ENCODE peak calls at places on chromosomes 11 and 22, in ten cellular contexts. Z is stomach, S is Peyer's patch, D is suprapubic skin, I is HCT116, K is sigmoid colon, T is A549, C is prostate gland, B is right lobe of liver, O is spleen. H is an unnamed sample.

GRCh38 chr11:59802639-59803176 is 7.9 kb downstream of the MRPL16 start:
- DNase-seq in D (no peak), B (no peak), O (no peak), T (no peak), S (peak), C (peak), K (no peak), I (peak), Z (no peak), H (no peak)

GRCh38 chr11:110160016-110160415 is 66.8 kb downstream of the ZC3H12C start:
- DNase-seq in S (no peak), K (no peak), Z (no peak), T (no peak), B (no peak), I (no peak), C (no peak), D (no peak), O (no peak), H (no peak)

GRCh38 chr11:10382518-10382917 is 72.5 kb upstream of the AMPD3 start:
- DNase-seq in B (no peak), I (peak), K (no peak), D (no peak), S (no peak), O (no peak), T (no peak), C (no peak), Z (no peak), H (no peak)

GRCh38 chr22:43624144-43624998 is 187.7 kb downstream of the EFCAB6 start:
- DNase-seq in B (no peak), S (no peak), Z (no peak), K (no peak), D (no peak), T (peak), I (no peak), O (no peak), C (no peak), H (no peak)

GRCh38 chr11:123616505-123617198 is 37.8 kb downstream of the SCN3B start:
- DNase-seq in Z (no peak), S (no peak), B (no peak), I (no peak), K (peak), C (peak), O (no peak), D (no peak), T (no peak), H (peak)

GRCh38 chr11:109547356-109548027 is 125.5 kb downstream of the C11orf87 start:
- DNase-seq in D (no peak), T (no peak), O (no peak), C (no peak), K (no peak), I (no peak), B (no peak), Z (no peak), S (no peak), H (no peak)

GRCh38 chr22:39179841-39180335 is 27.4 kb upstream of the CBX7 start:
- DNase-seq in O (peak), Z (no peak), C (no peak), K (no peak), D (no peak), I (no peak), S (no peak), B (peak), T (no peak), H (no peak)

GRCh38 chr11:70075836-70076235 is 2.3 kb upstream of the ANO1 start:
- DNase-seq in K (peak), C (no peak), D (no peak), Z (no peak), T (no peak), B (peak), I (no peak), O (peak), S (peak), H (no peak)

GRCh38 chr22:22710719-22711531 is 66.5 kb downstream of the GGTLC2 start:
- DNase-seq in D (no peak), T (peak), O (peak), B (peak), K (no peak), Z (peak), S (peak), C (peak), I (no peak), H (peak)

GRCh38 chr11:105821366-105821765 is 200.7 kb downstream of the MSANTD4 start:
- DNase-seq in T (no peak), S (no peak), O (no peak), K (no peak), D (no peak), B (no peak), C (no peak), I (no peak), Z (no peak), H (no peak)

GRCh38 chr11:32006799-32007388 is 84.0 kb upstream of the RCN1 start:
- DNase-seq in O (no peak), K (no peak), I (peak), S (no peak), D (no peak), B (no peak), C (no peak), T (peak), Z (no peak), H (no peak)

GRCh38 chr11:120715239-120715638 is 203.7 kb downstream of the GRIK4 start:
- DNase-seq in D (no peak), K (no peak), O (no peak), T (peak), C (no peak), S (no peak), B (no peak), I (no peak), Z (no peak), H (no peak)

GRCh38 chr11:47659273-47659672 is 16.9 kb upstream of the MTCH2 start:
- DNase-seq in O (no peak), Z (no peak), S (no peak), K (no peak), I (no peak), D (no peak), B (no peak), C (no peak), T (no peak), H (no peak)

GRCh38 chr11:123100378-123101085 is 38.6 kb upstream of the HSPA8 start:
- DNase-seq in O (no peak), C (no peak), S (no peak), K (peak), I (no peak), B (peak), D (no peak), Z (no peak), T (no peak), H (no peak)

GRCh38 chr11:68052137-68052873 is 13.5 kb downstream of the TCIRG1 start:
- DNase-seq in D (no peak), T (no peak), B (no peak), Z (no peak), S (no peak), I (no peak), K (no peak), C (no peak), O (no peak), H (no peak)

GRCh38 chr11:16194566-16194965 is 161.8 kb downstream of the SOX6 start:
- DNase-seq in D (no peak), I (no peak), C (no peak), T (no peak), S (no peak), Z (no peak), B (no peak), O (no peak), K (no peak), H (peak)

GRCh38 chr11:110349109-110349996 is 52.9 kb upstream of the RDX start:
- DNase-seq in K (no peak), T (no peak), Z (no peak), I (no peak), C (no peak), S (no peak), D (no peak), O (no peak), B (no peak), H (no peak)

GRCh38 chr11:125165111-125165663 is 636 bp downstream of the PKNOX2 start:
- DNase-seq in K (peak), B (no peak), S (no peak), C (no peak), O (no peak), T (peak), I (no peak), Z (peak), D (no peak), H (no peak)

GRCh38 chr22:49827853-49828598 is at the start of gene BRD1:
- DNase-seq in Z (peak), O (peak), C (no peak), I (no peak), B (peak), D (no peak), K (no peak), S (peak), T (no peak), H (peak)

GRCh38 chr11:130872961-130873360 is 43.3 kb downstream of the SNX19 start:
- DNase-seq in C (no peak), K (no peak), Z (no peak), T (no peak), B (no peak), S (no peak), I (no peak), D (no peak), O (no peak), H (no peak)

GRCh38 chr11:59865031-59865430 is 1.3 kb downstream of the TCN1 start:
- DNase-seq in Z (no peak), S (no peak), O (no peak), C (no peak), B (no peak), I (peak), T (no peak), D (no peak), K (no peak), H (no peak)

GRCh38 chr22:22245935-22246525 is 1.4 kb downstream of the VPREB1 start:
- DNase-seq in T (no peak), S (no peak), D (no peak), I (no peak), B (no peak), Z (no peak), K (no peak), O (no peak), C (no peak), H (no peak)

GRCh38 chr11:1748467-1749019 is 1.9 kb downstream of the IFITM10 start:
- DNase-seq in D (no peak), K (no peak), S (peak), C (no peak), I (no peak), T (no peak), B (no peak), O (peak), Z (no peak), H (no peak)

GRCh38 chr22:46995501-46996360 is 233.3 kb downstream of the TBC1D22A start:
- DNase-seq in B (no peak), S (peak), T (no peak), Z (no peak), K (peak), C (no peak), D (no peak), O (no peak), I (no peak), H (no peak)

GRCh38 chr22:28998681-28999080 is 63.0 kb downstream of the C22orf31 start:
- DNase-seq in I (no peak), K (no peak), Z (no peak), S (no peak), C (no peak), O (no peak), B (no peak), D (no peak), T (no peak), H (no peak)

GRCh38 chr11:72896431-72896830 is 82.2 kb downstream of the ATG16L2 start:
- DNase-seq in I (no peak), O (no peak), K (no peak), Z (no peak), C (no peak), S (no peak), D (no peak), T (no peak), B (no peak), H (no peak)

GRCh38 chr11:128061321-128061871 is 526.0 kb downstream of the ETS1 start:
- DNase-seq in S (no peak), O (no peak), I (no peak), B (no peak), D (no peak), K (no peak), T (no peak), C (peak), Z (no peak), H (no peak)

GRCh38 chr11:104968856-104969776 is 742 bp upstream of the CASP4 start:
- DNase-seq in I (no peak), T (no peak), Z (no peak), O (peak), C (peak), S (peak), D (peak), K (no peak), B (peak), H (peak)

GRCh38 chr22:43376765-43377485 is 33.8 kb upstream of the SCUBE1 start:
- DNase-seq in B (no peak), D (peak), K (no peak), O (no peak), T (no peak), C (no peak), Z (peak), I (no peak), S (peak), H (no peak)

GRCh38 chr22:30325065-30325720 is 1.5 kb downstream of the TBC1D10A start:
- DNase-seq in C (peak), T (peak), S (peak), Z (peak), I (no peak), O (no peak), B (no peak), K (peak), D (no peak), H (peak)

GRCh38 chr22:33455036-33455435 is 396.9 kb upstream of the SYN3 start:
- DNase-seq in C (no peak), O (no peak), K (no peak), S (no peak), Z (no peak), T (no peak), I (no peak), D (no peak), B (no peak), H (no peak)

GRCh38 chr11:35111171-35112055 is 27.6 kb upstream of the CD44 start:
- DNase-seq in K (no peak), B (no peak), D (no peak), S (no peak), T (no peak), O (no peak), C (no peak), I (no peak), Z (no peak), H (no peak)

GRCh38 chr11:46513934-46514342 is 79.9 kb downstream of the AMBRA1 start:
- DNase-seq in I (no peak), C (peak), S (peak), O (no peak), T (no peak), K (peak), D (peak), Z (peak), B (no peak), H (no peak)

DNA sequence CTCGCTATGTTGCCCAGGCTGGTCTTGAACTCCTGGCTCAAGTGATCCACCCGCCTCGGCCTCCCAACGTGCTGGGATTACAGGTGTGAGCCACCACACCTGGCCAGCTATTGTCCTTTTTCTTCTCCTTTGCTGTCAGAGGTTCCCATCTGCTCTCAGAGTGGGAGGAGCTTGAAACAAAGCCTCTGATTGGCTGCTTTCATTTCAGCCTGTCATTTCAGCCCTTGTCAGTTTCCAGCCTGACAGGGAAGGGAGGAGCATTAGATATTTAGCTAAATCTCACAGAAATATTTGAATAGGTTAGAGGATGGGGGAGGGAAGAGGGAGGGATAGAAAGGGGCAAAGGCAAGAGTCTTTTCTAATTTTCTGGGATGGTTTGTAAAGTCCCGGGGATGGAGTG is 8.7 kb downstream of the SLC22A6 start:
- DNase-seq in S (no peak), C (no peak), I (peak), O (no peak), D (no peak), T (no peak), B (no peak), K (no peak), Z (no peak), H (no peak)
- TF ChIP-seq POLR2A in S (no peak), C (no peak), I (no peak), O (no peak), D (no peak), T (no peak), B (no peak), K (no peak), Z (no peak), H (no peak)

DNA sequence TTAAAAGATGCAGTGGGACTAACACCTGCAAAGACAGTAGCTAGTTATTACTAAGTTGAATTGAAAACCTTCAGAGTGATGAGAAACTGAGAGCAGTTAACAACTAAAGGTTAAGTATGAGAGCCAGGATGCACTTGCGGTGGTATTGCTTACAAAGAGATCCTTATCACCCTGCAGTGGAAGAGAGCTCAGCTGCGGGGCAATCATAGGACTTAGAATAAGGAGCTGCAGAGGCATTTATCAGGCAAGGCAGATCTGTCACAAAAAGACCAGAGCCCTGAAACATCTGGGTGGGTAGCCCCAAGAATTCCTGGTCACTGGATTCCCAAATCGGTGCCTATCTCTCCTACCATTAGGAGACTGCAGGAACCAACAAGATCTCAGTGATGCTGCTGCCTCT is 34.3 kb upstream of the CFAP300 start:
- DNase-seq in B (no peak), D (no peak), T (no peak), I (no peak), C (no peak), O (no peak), K (no peak), S (no peak), Z (no peak), H (no peak)
- H3K4me3 ChIP-seq in B (no peak), D (no peak), T (no peak), I (no peak), C (no peak), O (no peak), K (no peak), S (no peak), Z (no peak), H (no peak)

GRCh38 chr11:119319136-119319701 is 2.3 kb upstream of the MCAM start:
- DNase-seq in K (no peak), I (no peak), O (no peak), B (no peak), T (no peak), C (no peak), D (no peak), Z (no peak), S (no peak), H (no peak)
- H3K27ac ChIP-seq in K (peak), I (no peak), O (peak), B (no peak), T (no peak), C (peak), D (peak), Z (peak), S (peak), H (peak)

DNA sequence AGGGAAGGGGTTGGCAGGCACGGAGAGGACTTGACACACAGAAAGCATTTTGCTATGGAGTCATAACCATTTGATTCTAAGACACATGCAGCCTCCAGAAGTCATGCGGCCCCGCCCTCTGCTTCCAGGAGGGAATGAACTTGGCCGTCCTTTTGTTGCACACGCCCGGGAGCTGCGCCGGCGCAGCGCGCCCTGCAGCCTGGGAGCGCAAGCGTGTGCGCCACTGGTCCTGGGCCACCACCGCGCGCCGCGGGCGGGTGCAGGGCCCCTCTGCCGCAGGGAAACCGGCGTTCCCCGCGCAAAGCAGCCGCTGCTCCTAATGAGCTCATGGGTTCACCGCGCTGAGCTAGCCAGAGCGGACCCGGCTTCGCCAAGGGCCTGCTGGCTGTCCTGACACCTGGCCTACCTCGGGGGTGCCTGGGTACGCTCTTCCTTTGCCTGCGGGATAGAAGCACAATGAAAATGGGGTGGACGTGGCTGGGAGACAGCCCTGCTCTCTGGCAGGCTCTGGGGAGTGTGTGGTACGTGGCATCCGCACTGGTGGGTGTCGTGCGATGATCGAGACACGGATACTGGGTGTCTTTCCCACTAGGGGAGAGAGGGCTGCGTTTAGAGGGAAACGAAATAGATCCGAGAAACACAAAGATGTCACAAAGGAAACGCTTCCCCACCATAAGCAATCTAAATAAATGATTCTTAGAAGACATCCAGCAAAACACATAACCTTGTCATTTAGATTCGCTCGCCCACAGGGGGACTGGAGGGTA is 669 bp downstream of the MICAL3 start:
- DNase-seq in I (peak), C (peak), K (peak), T (peak), Z (peak), S (peak), O (peak), D (peak), B (peak), H (peak)
- TF ChIP-seq POLR2A in I (no peak), C (peak), K (peak), T (peak), Z (no peak), S (peak), O (no peak), D (no peak), B (peak), H (no peak)

GRCh38 chr11:84924290-84924689 is 702.9 kb downstream of the DLG2 start:
- DNase-seq in B (no peak), C (no peak), S (no peak), T (no peak), O (no peak), K (no peak), I (no peak), Z (no peak), D (no peak), H (no peak)

GRCh38 chr11:84922836-84923235 is 704.3 kb downstream of the DLG2 start:
- DNase-seq in B (no peak), K (no peak), O (no peak), I (no peak), C (no peak), Z (no peak), T (no peak), S (no peak), D (no peak), H (peak)

GRCh38 chr11:84923489-84923888 is 703.7 kb downstream of the DLG2 start:
- DNase-seq in O (no peak), I (no peak), Z (no peak), C (no peak), K (no peak), B (no peak), D (no peak), S (no peak), T (no peak), H (no peak)

GRCh38 chr11:84922212-84922805 is 704.8 kb downstream of the DLG2 start:
- DNase-seq in K (no peak), T (no peak), B (no peak), D (no peak), C (no peak), S (no peak), O (no peak), I (no peak), Z (no peak), H (no peak)
- H3K4me3 ChIP-seq in K (peak), T (no peak), B (no peak), D (no peak), C (no peak), S (no peak), O (peak), I (no peak), Z (no peak), H (peak)

GRCh38 chr11:605286-606129 is 10.2 kb downstream of the IRF7 start:
- DNase-seq in C (no peak), I (no peak), B (no peak), D (no peak), T (no peak), S (no peak), Z (no peak), O (no peak), K (no peak), H (no peak)
- H3K27ac ChIP-seq in C (peak), I (no peak), B (no peak), D (no peak), T (no peak), S (no peak), Z (peak), O (no peak), K (peak), H (peak)

GRCh38 chr11:122100222-122101080 is 15.6 kb downstream of the BLID start:
- DNase-seq in D (peak), S (peak), C (peak), I (no peak), Z (no peak), B (no peak), O (no peak), K (peak), T (no peak), H (peak)
- TF ChIP-seq POLR2A in D (peak), S (no peak), C (no peak), I (no peak), Z (no peak), B (no peak), O (no peak), K (no peak), T (no peak), H (peak)